ENCODE peak calls at places on chromosomes 5 and 9, in eight cellular contexts. O is spleen, C is erythroblast, J is H54, Q is ovary, V is A549, M is lower leg skin, T is thyroid gland. R is an unnamed sample.

GRCh38 chr5:59810041-59810440 is 83.5 kb downstream of the PDE4D start:
- DNase-seq in O (peak), C (peak), J (no peak), Q (peak), V (peak), M (peak), T (peak), R (peak)

GRCh38 chr9:89462817-89463216 is 35.1 kb downstream of the SEMA4D start:
- DNase-seq in O (no peak), C (no peak), J (no peak), Q (no peak), V (no peak), M (no peak), T (no peak), R (no peak)

GRCh38 chr5:16809816-16810502 is 126.1 kb downstream of the MYO10 start:
- DNase-seq in O (no peak), C (no peak), J (no peak), Q (peak), V (no peak), M (peak), T (peak), R (peak)

GRCh38 chr9:89889865-89890264 is 285.1 kb downstream of the GADD45G start:
- DNase-seq in O (peak), C (no peak), J (no peak), Q (no peak), V (no peak), M (peak), T (no peak), R (no peak)

GRCh38 chr9:80522465-80522864 is 950.7 kb downstream of the TLE4 start:
- DNase-seq in O (no peak), C (no peak), J (no peak), Q (no peak), V (no peak), M (no peak), T (no peak), R (no peak)

GRCh38 chr5:177546262-177546741 is 8.1 kb downstream of the FAM193B start:
- DNase-seq in O (no peak), C (no peak), J (peak), Q (peak), V (peak), M (peak), T (no peak), R (no peak)

GRCh38 chr5:179871506-179871905 is 12.9 kb upstream of the MRNIP start:
- DNase-seq in O (peak), C (no peak), J (no peak), Q (peak), V (no peak), M (no peak), T (no peak), R (no peak)

GRCh38 chr9:86867658-86868313 is 79.5 kb downstream of the GAS1 start:
- DNase-seq in O (no peak), C (no peak), J (no peak), Q (no peak), V (no peak), M (no peak), T (peak), R (no peak)

GRCh38 chr9:116717150-116717549 is 30.0 kb downstream of the TRIM32 start:
- DNase-seq in O (no peak), C (no peak), J (no peak), Q (no peak), V (no peak), M (no peak), T (no peak), R (no peak)

GRCh38 chr9:78074385-78075291 is 43.0 kb upstream of the GNAQ start:
- DNase-seq in O (no peak), C (no peak), J (no peak), Q (no peak), V (no peak), M (no peak), T (no peak), R (no peak)

GRCh38 chr9:72680593-72681317 is 159.3 kb downstream of the TMC1 start:
- DNase-seq in O (no peak), C (no peak), J (no peak), Q (no peak), V (no peak), M (no peak), T (no peak), R (no peak)

GRCh38 chr5:17186271-17186670 is 31.2 kb upstream of the BASP1 start:
- DNase-seq in O (no peak), C (no peak), J (no peak), Q (no peak), V (no peak), M (no peak), T (no peak), R (no peak)

GRCh38 chr5:61823796-61824195 is 482.2 kb upstream of the KIF2A start:
- DNase-seq in O (no peak), C (no peak), J (no peak), Q (no peak), V (no peak), M (no peak), T (no peak), R (no peak)

GRCh38 chr9:18947772-18948391 is 85.1 kb downstream of the SAXO1 start:
- DNase-seq in O (no peak), C (no peak), J (no peak), Q (no peak), V (no peak), M (no peak), T (no peak), R (no peak)

GRCh38 chr9:131237931-131238401 is 38.3 kb downstream of the FAM78A start:
- DNase-seq in O (peak), C (peak), J (no peak), Q (peak), V (no peak), M (peak), T (peak), R (peak)

GRCh38 chr5:180069589-180070247 is 1.8 kb downstream of the RNF130 start:
- DNase-seq in O (no peak), C (peak), J (no peak), Q (no peak), V (no peak), M (peak), T (no peak), R (peak)

GRCh38 chr5:102713682-102714231 is 41.3 kb upstream of the PAM start:
- DNase-seq in O (no peak), C (no peak), J (no peak), Q (no peak), V (no peak), M (no peak), T (no peak), R (no peak)

GRCh38 chr9:133534346-133535284 is at the start of gene ADAMTSL2:
- DNase-seq in O (no peak), C (peak), J (no peak), Q (peak), V (no peak), M (no peak), T (peak), R (peak)

GRCh38 chr9:97425336-97425991 is 13.6 kb downstream of the TDRD7 start:
- DNase-seq in O (no peak), C (no peak), J (no peak), Q (no peak), V (no peak), M (no peak), T (no peak), R (no peak)

GRCh38 chr9:6232546-6232945 is 16.9 kb downstream of the IL33 start:
- DNase-seq in O (no peak), C (no peak), J (no peak), Q (no peak), V (no peak), M (no peak), T (no peak), R (no peak)

GRCh38 chr5:95410269-95410668 is 19.1 kb downstream of the FAM81B start:
- DNase-seq in O (no peak), C (no peak), J (no peak), Q (no peak), V (no peak), M (no peak), T (no peak), R (no peak)

GRCh38 chr5:143495124-143495523 is 91.6 kb upstream of the NR3C1 start:
- DNase-seq in O (no peak), C (no peak), J (no peak), Q (no peak), V (peak), M (no peak), T (no peak), R (no peak)

GRCh38 chr9:97579914-97580313 is 53.3 kb downstream of the TSTD2 start:
- DNase-seq in O (no peak), C (no peak), J (no peak), Q (no peak), V (no peak), M (no peak), T (no peak), R (no peak)

GRCh38 chr5:139863855-139864558 is 68.4 kb downstream of the PSD2 start:
- DNase-seq in O (no peak), C (peak), J (peak), Q (peak), V (peak), M (peak), T (peak), R (peak)

GRCh38 chr9:3385871-3386270 is 139.9 kb downstream of the RFX3 start:
- DNase-seq in O (no peak), C (no peak), J (no peak), Q (no peak), V (no peak), M (no peak), T (no peak), R (no peak)

GRCh38 chr5:178230879-178231735 is 1.5 kb downstream of the PHYKPL start:
- DNase-seq in O (peak), C (no peak), J (no peak), Q (no peak), V (no peak), M (no peak), T (no peak), R (peak)

GRCh38 chr5:83914199-83914598 is 193.5 kb upstream of the HAPLN1 start:
- DNase-seq in O (no peak), C (no peak), J (no peak), Q (no peak), V (no peak), M (no peak), T (no peak), R (no peak)

GRCh38 chr9:108217601-108218190 is 638.1 kb downstream of the ACTL7B start:
- DNase-seq in O (no peak), C (no peak), J (no peak), Q (no peak), V (no peak), M (no peak), T (no peak), R (no peak)

GRCh38 chr5:32280656-32281081 is 32.1 kb downstream of the MTMR12 start:
- DNase-seq in O (no peak), C (no peak), J (no peak), Q (no peak), V (no peak), M (no peak), T (no peak), R (no peak)

GRCh38 chr9:133389562-133389961 is 13.4 kb downstream of the STKLD1 start:
- DNase-seq in O (no peak), C (no peak), J (no peak), Q (no peak), V (no peak), M (no peak), T (no peak), R (no peak)

GRCh38 chr5:118111956-118112355 is 876.4 kb downstream of the DTWD2 start:
- DNase-seq in O (no peak), C (no peak), J (no peak), Q (no peak), V (no peak), M (no peak), T (no peak), R (no peak)

GRCh38 chr9:119544492-119544891 is 175.3 kb upstream of the BRINP1 start:
- DNase-seq in O (no peak), C (no peak), J (no peak), Q (no peak), V (no peak), M (no peak), T (no peak), R (no peak)

GRCh38 chr5:15926586-15926985 is 253.0 kb downstream of the MARCHF11 start:
- DNase-seq in O (no peak), C (no peak), J (no peak), Q (no peak), V (no peak), M (no peak), T (no peak), R (no peak)

GRCh38 chr5:171271798-171272197 is 37.2 kb upstream of the TLX3 start:
- DNase-seq in O (no peak), C (no peak), J (no peak), Q (no peak), V (no peak), M (no peak), T (no peak), R (no peak)

GRCh38 chr5:139481122-139481533 is 1.4 kb downstream of the STING1 start:
- DNase-seq in O (peak), C (peak), J (no peak), Q (peak), V (no peak), M (no peak), T (no peak), R (no peak)

GRCh38 chr5:76715484-76715733 is 517 bp upstream of the F2R start:
- DNase-seq in O (no peak), C (peak), J (no peak), Q (no peak), V (no peak), M (no peak), T (no peak), R (no peak)

GRCh38 chr5:109409061-109409843 is 522 bp downstream of the PJA2 start:
- DNase-seq in O (peak), C (peak), J (peak), Q (peak), V (peak), M (peak), T (peak), R (peak)

GRCh38 chr5:56514246-56514645 is 281.1 kb upstream of the ANKRD55 start:
- DNase-seq in O (no peak), C (no peak), J (no peak), Q (no peak), V (no peak), M (no peak), T (peak), R (no peak)

GRCh38 chr5:172833691-172834569 is at the start of gene ERGIC1:
- DNase-seq in O (peak), C (peak), J (peak), Q (peak), V (peak), M (peak), T (peak), R (peak)
- TF ChIP-seq POLR2A in O (peak), C (no peak), J (peak), Q (peak), V (peak), M (no peak), T (no peak), R (peak)

DNA sequence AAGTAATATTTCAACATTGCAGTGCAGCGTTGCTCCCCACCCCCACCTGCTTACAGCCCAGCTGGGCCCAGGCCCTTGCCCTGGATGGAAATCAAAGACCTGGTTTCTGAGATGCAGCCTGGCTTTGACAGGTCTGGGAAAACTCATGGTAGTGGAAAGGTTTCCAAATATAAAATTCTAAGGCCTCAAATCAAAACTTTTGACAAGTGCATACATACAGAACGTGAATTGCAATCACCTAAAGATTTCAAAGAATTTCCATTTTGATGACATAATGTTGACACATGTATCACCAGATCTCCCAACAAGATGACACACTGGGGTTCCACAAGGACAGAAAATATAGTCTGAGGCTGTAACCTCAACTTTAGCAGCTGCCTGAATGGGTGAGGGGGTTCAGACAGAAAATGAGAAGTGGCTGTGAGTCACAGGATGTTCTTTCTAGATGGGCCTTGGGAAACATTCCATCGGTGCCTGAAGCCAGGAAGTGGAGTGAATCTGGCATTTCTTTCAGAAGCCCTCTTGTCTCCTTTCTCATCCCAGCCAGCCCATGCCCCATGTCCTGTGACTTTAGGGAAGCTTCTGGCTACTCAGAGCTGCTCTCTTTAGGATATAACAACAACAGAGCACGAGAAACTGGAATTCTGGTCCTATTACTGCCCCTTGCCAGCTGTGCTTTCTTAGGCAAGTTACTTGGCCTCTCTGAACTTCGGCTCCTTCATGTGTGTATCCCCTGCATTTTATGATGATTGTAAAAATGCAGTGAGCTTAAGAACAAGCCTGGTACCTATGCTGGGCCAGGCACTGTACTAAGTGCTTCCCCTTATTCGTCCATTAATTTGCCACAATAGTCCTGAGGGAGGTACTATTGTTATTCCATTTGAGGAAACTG is 54.8 kb downstream of the ABCA1 start:
- DNase-seq in O (no peak), C (no peak), J (peak), Q (peak), V (peak), M (peak), T (peak), R (peak)
- TF ChIP-seq POLR2A in O (no peak), C (no peak), J (no peak), Q (no peak), V (no peak), M (no peak), T (no peak), R (no peak)

GRCh38 chr9:4489919-4490704 is at the start of gene SLC1A1:
- DNase-seq in O (no peak), C (no peak), J (peak), Q (peak), V (peak), M (peak), T (peak), R (peak)
- TF ChIP-seq POLR2A in O (no peak), C (no peak), J (no peak), Q (no peak), V (peak), M (no peak), T (peak), R (peak)

GRCh38 chr9:37464006-37464405 is 1.2 kb downstream of the ZBTB5 start:
- DNase-seq in O (no peak), C (no peak), J (no peak), Q (no peak), V (no peak), M (no peak), T (no peak), R (no peak)
- TF ChIP-seq POLR2A in O (no peak), C (no peak), J (no peak), Q (no peak), V (no peak), M (no peak), T (no peak), R (no peak)

R was measured in transverse colon.